ENCODE peak calls at places on chromosomes 1 and 21, in nine cellular contexts. Z, P, B, H, R, Y, Q, W and U are unnamed samples.
A peak's percentile ranks its signal among the peaks of the same experiment; 100 is the strongest.

GRCh38 chr1:59018446-59018845 is 234.6 kb upstream of the JUN start:
- DNase-seq in Z (no peak), P (no peak), B (no peak), H (no peak), R (no peak), Y (no peak), Q (no peak), W (no peak), U (no peak)

GRCh38 chr1:14929547-14930223 is 223.9 kb upstream of the TMEM51 start:
- DNase-seq in Z (no peak), P (no peak), B (no peak), H (no peak), R (peak; percentile 90), Y (no peak), Q (no peak), W (peak; percentile 92), U (peak; percentile 67)

GRCh38 chr21:42592156-42592820 is 61.1 kb upstream of the PDE9A start:
- DNase-seq in Z (no peak), P (no peak), B (no peak), H (no peak), R (no peak), Y (no peak), Q (no peak), W (no peak), U (no peak)

GRCh38 chr1:29249170-29249691 is 12.9 kb downstream of the PTPRU start:
- DNase-seq in Z (no peak), P (no peak), B (no peak), H (no peak), R (peak; percentile 47), Y (no peak), Q (no peak), W (no peak), U (no peak)

GRCh38 chr21:17848228-17848627 is 29.1 kb upstream of the C21orf91 start:
- DNase-seq in Z (no peak), P (no peak), B (no peak), H (no peak), R (no peak), Y (no peak), Q (no peak), W (peak; percentile 3), U (no peak)

GRCh38 chr1:6301526-6301925 is 40.6 kb upstream of the GPR153 start:
- DNase-seq in Z (no peak), P (no peak), B (no peak), H (no peak), R (no peak), Y (no peak), Q (no peak), W (no peak), U (no peak)

GRCh38 chr21:19236209-19236608 is 832.6 kb upstream of the TMPRSS15 start:
- DNase-seq in Z (no peak), P (no peak), B (no peak), H (no peak), R (no peak), Y (no peak), Q (no peak), W (no peak), U (no peak)

GRCh38 chr1:53088616-53089300 is 26.7 kb downstream of the PODN start:
- DNase-seq in Z (no peak), P (no peak), B (no peak), H (no peak), R (no peak), Y (no peak), Q (no peak), W (no peak), U (no peak)

GRCh38 chr1:31763671-31764306 is 351 bp downstream of the ADGRB2 start:
- DNase-seq in Z (no peak), P (no peak), B (no peak), H (no peak), R (no peak), Y (no peak), Q (peak; percentile 82), W (no peak), U (no peak)

GRCh38 chr1:5448486-5448885 is 543.7 kb downstream of the NPHP4 start:
- DNase-seq in Z (no peak), P (peak; percentile 1), B (no peak), H (no peak), R (no peak), Y (no peak), Q (no peak), W (no peak), U (no peak)

GRCh38 chr1:89126234-89126580 is 293 bp upstream of the GBP2 start:
- DNase-seq in Z (no peak), P (no peak), B (no peak), H (no peak), R (no peak), Y (no peak), Q (no peak), W (no peak), U (no peak)

GRCh38 chr1:3527774-3528173 is 73.3 kb downstream of the ARHGEF16 start:
- DNase-seq in Z (no peak), P (no peak), B (no peak), H (no peak), R (no peak), Y (no peak), Q (no peak), W (no peak), U (no peak)

GRCh38 chr1:3530086-3530930 is 75.8 kb downstream of the ARHGEF16 start:
- DNase-seq in Z (no peak), P (no peak), B (peak; percentile 35), H (no peak), R (no peak), Y (no peak), Q (no peak), W (peak; percentile 52), U (peak; percentile 27)

GRCh38 chr1:3531928-3532327 is 77.5 kb downstream of the ARHGEF16 start:
- DNase-seq in Z (no peak), P (no peak), B (no peak), H (no peak), R (no peak), Y (no peak), Q (no peak), W (no peak), U (no peak)

GRCh38 chr1:3530931-3531818 is 76.7 kb downstream of the ARHGEF16 start:
- DNase-seq in Z (peak; percentile 79), P (peak; percentile 61), B (peak; percentile 74), H (peak; percentile 93), R (peak; percentile 97), Y (peak; percentile 41), Q (peak; percentile 96), W (peak; percentile 88), U (peak; percentile 91)

DNA sequence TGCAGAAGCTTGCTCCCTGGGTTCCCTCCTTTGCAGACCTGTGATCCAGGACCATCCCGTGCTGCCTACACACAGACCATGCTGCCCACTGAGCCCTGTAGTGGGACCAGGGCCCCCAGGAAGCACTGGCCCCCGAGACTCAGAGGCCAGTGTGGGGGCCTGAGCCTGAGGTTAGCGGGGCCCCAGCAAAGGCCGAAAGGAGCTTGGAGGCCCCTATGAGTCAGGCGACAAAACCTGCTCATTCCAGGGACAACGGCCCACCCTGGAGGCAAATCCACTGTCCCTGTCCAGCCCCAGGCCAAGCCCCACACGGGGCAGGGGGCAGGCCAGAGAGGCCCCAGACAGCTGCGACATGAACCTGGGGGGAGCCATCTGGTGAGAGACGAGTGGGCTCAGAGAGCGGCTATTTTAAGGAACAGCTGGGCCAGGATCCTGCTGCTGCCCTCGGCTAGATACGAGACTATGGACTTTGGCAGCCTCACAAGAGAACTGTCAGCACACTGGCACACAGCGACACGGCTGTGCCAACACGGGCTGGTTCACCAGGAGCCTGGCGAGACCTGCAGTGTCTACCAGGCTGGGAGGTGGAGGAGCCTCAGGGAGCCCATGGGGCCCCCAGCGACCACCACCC is 74.7 kb downstream of the ARHGEF16 start:
- DNase-seq in Z (peak; percentile 81), P (no peak), B (no peak), H (no peak), R (no peak), Y (no peak), Q (no peak), W (no peak), U (peak; percentile 92)
- H3K4me3 ChIP-seq in Z (no peak overlapping the region), P (no peak overlapping the region), B (no peak overlapping the region), H (no peak overlapping the region), R (no peak overlapping the region), Y (no peak overlapping the region), Q (peak overlapping the region; percentile 77), W (no peak overlapping the region), U (peak overlapping the region; percentile 59)

GRCh38 chr21:39349211-39350093 is 564 bp upstream of the HMGN1 start:
- DNase-seq in Z (peak; percentile 98), P (peak; percentile 89), B (peak; percentile 85), H (peak; percentile 98), R (peak; percentile 99), Y (peak; percentile 83), Q (peak; percentile 100), W (peak; percentile 99), U (peak; percentile 98)
- TF ChIP-seq POLR2A in Z (peak; percentile 42), P (no peak), B (peak; percentile 64), H (no peak), R (peak; percentile 97), Y (no peak), Q (no peak), W (no peak), U (peak; percentile 64)

DNA sequence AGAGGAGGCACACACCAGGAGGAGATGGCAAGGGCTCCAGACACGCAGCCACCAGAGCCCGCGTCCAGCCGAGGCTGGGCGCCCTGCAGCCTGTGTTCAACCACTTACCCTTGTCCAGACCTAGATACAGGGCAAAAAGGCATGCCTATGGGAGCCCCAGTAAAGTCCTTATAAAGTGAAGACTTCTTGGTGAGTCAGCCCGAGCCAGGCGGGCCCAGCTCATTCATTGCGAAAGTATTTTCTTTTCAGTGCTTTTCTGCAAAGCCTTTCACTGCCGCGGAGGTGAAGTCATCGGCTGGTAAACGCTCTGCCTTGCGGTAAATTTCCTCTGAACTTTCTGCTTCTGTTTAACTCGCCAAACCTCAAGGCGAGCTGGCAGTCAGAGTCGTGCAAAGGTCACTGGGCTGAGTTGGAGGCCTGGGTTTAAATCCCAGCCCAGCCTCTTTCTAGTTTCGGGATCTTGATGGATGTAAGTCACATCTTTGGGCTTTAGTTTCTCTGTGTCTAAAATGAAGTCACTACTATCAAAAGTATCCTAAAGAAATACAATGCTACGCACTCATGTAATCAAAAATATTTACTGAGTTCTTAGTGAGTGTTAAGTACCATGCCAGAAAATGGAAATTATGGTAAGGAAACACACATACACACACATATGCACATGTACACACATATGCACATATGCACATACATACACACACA is 54.7 kb upstream of the IFFO2 start:
- DNase-seq in Z (peak; percentile 81), P (peak; percentile 94), B (peak; percentile 69), H (peak; percentile 94), R (no peak), Y (peak; percentile 39), Q (peak; percentile 88), W (peak; percentile 55), U (peak; percentile 86)
- H3K4me1 ChIP-seq in Z (no peaks in the 10 kb centered on the region), P (peaks cover 87% of the 10 kb centered on the region), B (peaks cover 80% of the 10 kb centered on the region), H (peaks cover 11% of the 10 kb centered on the region), R (peaks cover 3% of the 10 kb centered on the region), Y (peaks cover 27% of the 10 kb centered on the region), Q (peaks cover 20% of the 10 kb centered on the region), W (peaks cover 21% of the 10 kb centered on the region), U (peaks cover 20% of the 10 kb centered on the region)

GRCh38 chr1:158830074-158830677 is 975 bp upstream of the MNDA start:
- DNase-seq in Z (no peak), P (no peak), B (no peak), H (no peak), R (no peak), Y (no peak), Q (no peak), W (no peak), U (no peak)

GRCh38 chr1:158836038-158836437 is 4.9 kb downstream of the MNDA start:
- DNase-seq in Z (no peak), P (no peak), B (no peak), H (no peak), R (no peak), Y (no peak), Q (no peak), W (no peak), U (no peak)

GRCh38 chr1:158833269-158833668 is 2.1 kb downstream of the MNDA start:
- DNase-seq in Z (no peak), P (no peak), B (no peak), H (no peak), R (no peak), Y (no peak), Q (no peak), W (no peak), U (no peak)

GRCh38 chr1:158830904-158831507 is at the start of gene MNDA:
- DNase-seq in Z (no peak), P (no peak), B (no peak), H (no peak), R (no peak), Y (no peak), Q (no peak), W (no peak), U (no peak)
- H3K4me3 ChIP-seq in Z (peak within 1 kb of the TSS; percentile 11), P (no peak within 1 kb of the TSS), B (no peak within 1 kb of the TSS), H (no peak within 1 kb of the TSS), R (no peak within 1 kb of the TSS), Y (no peak within 1 kb of the TSS), Q (peak within 1 kb of the TSS; percentile 33), W (no peak within 1 kb of the TSS), U (no peak within 1 kb of the TSS)